ENCODE peak calls at places on chromosomes 3 and 15, in six cellular contexts. I is H4; T is activated naive CD8-positive, alpha-beta T cell treated with anti-CD3 and anti-CD28 coated beads, Interleukin-2, amount 50 U/mL, for 16 hours; C is body of pancreas; W is activated T-helper 1 cell treated with anti-CD3 and anti-CD28 coated beads, Interleukin-12 subunit alpha, Interleukin-12 subunit beta, Interleukin-2, Interleukin-4 antibody, amounts not matched to agents 30 ng/mL and 10 ng/mL and 1 ng/mL, durations not matched to agents 14 hours and 24 hours and 36 hours; R is foreskin keratinocyte. X is an unnamed sample.

GRCh38 chr15:81575436-81576123 is 201.6 kb upstream of the TMC3 start:
- DNase-seq in I (no peak), T (no peak), C (no peak), W (no peak), R (peak), X (peak)

GRCh38 chr15:62472616-62473299 is 307.7 kb upstream of the C2CD4B start:
- DNase-seq in I (peak), T (no peak), C (no peak), W (no peak), R (no peak), X (peak)

GRCh38 chr3:13241621-13242363 is 168.6 kb upstream of the IQSEC1 start:
- DNase-seq in I (no peak), T (no peak), C (no peak), W (no peak), R (no peak), X (no peak)

GRCh38 chr3:59212128-59212764 is 162.4 kb upstream of the CFAP20DC start:
- DNase-seq in I (peak), T (no peak), C (peak), W (no peak), R (peak), X (peak)

GRCh38 chr3:45664558-45664957 is 24.6 kb upstream of the SACM1L start:
- DNase-seq in I (no peak), T (peak), C (peak), W (peak), R (no peak), X (no peak)

GRCh38 chr3:122668930-122669730 is 11.5 kb upstream of the PARP14 start:
- DNase-seq in I (peak), T (no peak), C (no peak), W (no peak), R (peak), X (peak)

GRCh38 chr3:78048698-78049097 is 1008.8 kb downstream of the ROBO2 start:
- DNase-seq in I (peak), T (no peak), C (no peak), W (no peak), R (peak), X (peak)

GRCh38 chr15:63405159-63405558 is 23.5 kb upstream of the CA12 start:
- DNase-seq in I (peak), T (no peak), C (no peak), W (no peak), R (no peak), X (no peak)

GRCh38 chr3:62874398-62875102 is 666 bp downstream of the CADPS start:
- DNase-seq in I (no peak), T (no peak), C (peak), W (no peak), R (no peak), X (no peak)

GRCh38 chr15:92898988-92899909 is 875 bp upstream of the CHD2 start:
- DNase-seq in I (no peak), T (no peak), C (no peak), W (no peak), R (peak), X (no peak)

GRCh38 chr3:60742606-60743145 is 508.6 kb downstream of the FHIT start:
- DNase-seq in I (peak), T (no peak), C (no peak), W (no peak), R (no peak), X (peak)

GRCh38 chr3:88334187-88334868 is 184.6 kb downstream of the C3orf38 start:
- DNase-seq in I (no peak), T (no peak), C (no peak), W (no peak), R (no peak), X (peak)

GRCh38 chr3:125433611-125434041 is 58.5 kb upstream of the ZNF148 start:
- DNase-seq in I (peak), T (no peak), C (no peak), W (no peak), R (peak), X (no peak)

GRCh38 chr3:149969945-149970715 is 565 bp downstream of the PFN2 start:
- DNase-seq in I (peak), T (peak), C (peak), W (peak), R (peak), X (peak)

GRCh38 chr3:122890077-122890484 is 95.2 kb downstream of the SLC49A4 start:
- DNase-seq in I (peak), T (no peak), C (peak), W (no peak), R (peak), X (peak)

GRCh38 chr3:108493862-108494261 is 16.5 kb downstream of the MYH15 start:
- DNase-seq in I (peak), T (no peak), C (no peak), W (no peak), R (no peak), X (peak)

GRCh38 chr3:15315003-15315402 is 17.4 kb downstream of the SH3BP5 start:
- DNase-seq in I (no peak), T (no peak), C (peak), W (no peak), R (no peak), X (no peak)

GRCh38 chr3:194156095-194156494 is 20.1 kb downstream of the HES1 start:
- DNase-seq in I (no peak), T (no peak), C (peak), W (no peak), R (no peak), X (no peak)

GRCh38 chr3:158434412-158435038 is 136.5 kb upstream of the MLF1 start:
- DNase-seq in I (peak), T (no peak), C (peak), W (peak), R (peak), X (peak)

GRCh38 chr15:74302821-74303359 is 64.6 kb downstream of the CYP11A1 start:
- DNase-seq in I (peak), T (no peak), C (peak), W (no peak), R (no peak), X (no peak)

GRCh38 chr3:141789281-141789680 is 26.1 kb downstream of the GRK7 start:
- DNase-seq in I (no peak), T (no peak), C (no peak), W (no peak), R (no peak), X (peak)

GRCh38 chr15:92845109-92845508 is 55.0 kb upstream of the CHD2 start:
- DNase-seq in I (peak), T (no peak), C (no peak), W (no peak), R (no peak), X (peak)

GRCh38 chr3:194875581-194876402 is 190.1 kb downstream of the FAM43A start:
- DNase-seq in I (no peak), T (no peak), C (no peak), W (no peak), R (no peak), X (no peak)

GRCh38 chr3:50655009-50655830 is 19.5 kb upstream of the DOCK3 start:
- DNase-seq in I (no peak), T (no peak), C (no peak), W (no peak), R (peak), X (peak)

GRCh38 chr3:190012784-190013183 is 107.9 kb downstream of the P3H2 start:
- DNase-seq in I (no peak), T (no peak), C (no peak), W (no peak), R (peak), X (no peak)

GRCh38 chr3:53192608-53193007 is 31.6 kb downstream of the PRKCD start:
- DNase-seq in I (no peak), T (no peak), C (peak), W (no peak), R (peak), X (no peak)

GRCh38 chr3:41683666-41684350 is 278.1 kb downstream of the ULK4 start:
- DNase-seq in I (no peak), T (no peak), C (no peak), W (no peak), R (no peak), X (no peak)

GRCh38 chr15:40567111-40567510 is 2.0 kb upstream of the RPUSD2 start:
- DNase-seq in I (no peak), T (no peak), C (no peak), W (no peak), R (peak), X (peak)

GRCh38 chr3:194277547-194278091 is 73.5 kb downstream of the CPN2 start:
- DNase-seq in I (peak), T (no peak), C (peak), W (no peak), R (no peak), X (no peak)

GRCh38 chr3:162007722-162008121 is 511.1 kb downstream of the OTOL1 start:
- DNase-seq in I (no peak), T (no peak), C (no peak), W (no peak), R (no peak), X (no peak)

GRCh38 chr3:15723624-15723884 is 74.2 kb downstream of the ANKRD28 start:
- DNase-seq in I (no peak), T (no peak), C (no peak), W (no peak), R (no peak), X (no peak)

GRCh38 chr15:31145271-31145911 is 43.9 kb upstream of the TRPM1 start:
- DNase-seq in I (no peak), T (no peak), C (no peak), W (no peak), R (peak), X (peak)

GRCh38 chr3:31132132-31132769 is 237.8 kb upstream of the GADL1 start:
- DNase-seq in I (peak), T (no peak), C (no peak), W (no peak), R (peak), X (peak)

GRCh38 chr3:183591881-183592521 is 36.5 kb upstream of the KLHL6 start:
- DNase-seq in I (no peak), T (no peak), C (no peak), W (no peak), R (no peak), X (no peak)

GRCh38 chr3:193701896-193702644 is 109.1 kb downstream of the OPA1 start:
- DNase-seq in I (no peak), T (no peak), C (no peak), W (no peak), R (no peak), X (peak)

X was measured in HT1080.